ENCODE peak calls at places on chromosome X, in seven cellular contexts. X is head of caudate nucleus, T is T1000, R is A549, B is esophagus squamous epithelium, W is right atrium auricular region, V is endodermal cell. D is an unnamed sample.

GRCh38 chrX:153499258-153499657 is 4.5 kb downstream of the BGN start:
- DNase-seq in X (no peak), T (no peak), R (no peak), B (no peak), W (no peak), V (no peak), D (no peak)

GRCh38 chrX:24672701-24673190 is 21.0 kb upstream of the POLA1 start:
- DNase-seq in X (peak), T (no peak), R (no peak), B (no peak), W (no peak), V (peak), D (no peak)

GRCh38 chrX:7264399-7264798 is 116.4 kb upstream of the PUDP start:
- DNase-seq in X (no peak), T (no peak), R (no peak), B (no peak), W (no peak), V (no peak), D (peak)

GRCh38 chrX:143363419-143363818 is 153.9 kb downstream of the SPANXN3 start:
- DNase-seq in X (no peak), T (no peak), R (no peak), B (no peak), W (no peak), V (no peak), D (no peak)

GRCh38 chrX:74925210-74926088 is at the start of gene NEXMIF:
- DNase-seq in X (no peak), T (peak), R (peak), B (no peak), W (no peak), V (no peak), D (peak)

GRCh38 chrX:103774070-103774642 is 2.5 kb upstream of the PLP1 start:
- DNase-seq in X (no peak), T (no peak), R (peak), B (no peak), W (no peak), V (peak), D (no peak)

GRCh38 chrX:81874807-81875206 is 672.9 kb downstream of the SH3BGRL start:
- DNase-seq in X (no peak), T (no peak), R (no peak), B (no peak), W (no peak), V (no peak), D (no peak)

GRCh38 chrX:130144509-130144908 is 21.1 kb downstream of the AIFM1 start:
- DNase-seq in X (no peak), T (no peak), R (no peak), B (no peak), W (no peak), V (no peak), D (no peak)

GRCh38 chrX:21305799-21306336 is 68.3 kb upstream of the CNKSR2 start:
- DNase-seq in X (no peak), T (no peak), R (no peak), B (no peak), W (no peak), V (no peak), D (no peak)

GRCh38 chrX:3371163-3371562 is 24.7 kb upstream of the MXRA5 start:
- DNase-seq in X (no peak), T (no peak), R (no peak), B (no peak), W (no peak), V (no peak), D (no peak)